ENCODE peak calls at places on chromosome 2, in six cellular contexts. P, T, U, E, Q and N are unnamed samples.

GRCh38 chr2:240800241-240800640 is 19.8 kb downstream of the KIF1A start:
- DNase-seq in E (no peak), U (no peak), P (peak; percentile 82), T (peak; percentile 20), Q (no peak), N (no peak)

GRCh38 chr2:95377216-95377530 is 25.3 kb upstream of the FAHD2A start:
- DNase-seq in T (no peak), E (no peak), U (no peak), Q (no peak), P (no peak), N (no peak)

GRCh38 chr2:156982615-156983014 is 274.9 kb upstream of the GALNT5 start:
- DNase-seq in Q (no peak), E (no peak), T (no peak), U (no peak), P (no peak), N (no peak)

GRCh38 chr2:16508061-16508851 is 157.4 kb downstream of the CYRIA start:
- DNase-seq in Q (no peak), T (no peak), E (no peak), U (no peak), P (peak; percentile 9), N (no peak)

GRCh38 chr2:102473020-102473419 is at the start of gene SLC9A4:
- DNase-seq in T (peak; percentile 33), U (peak; percentile 64), E (no peak), Q (peak; percentile 45), P (peak; percentile 17), N (peak; percentile 4)

GRCh38 chr2:226256237-226256636 is 543.4 kb downstream of the IRS1 start:
- DNase-seq in U (peak; percentile 81), T (no peak), E (peak; percentile 82), Q (peak; percentile 62), P (peak; percentile 83), N (peak; percentile 75)

GRCh38 chr2:27710640-27711430 is 47.1 kb downstream of the SLC4A1AP start:
- DNase-seq in P (peak; percentile 65), U (no peak), E (no peak), Q (no peak), T (no peak), N (no peak)

GRCh38 chr2:25168256-25169072 is at the start of gene POMC:
- DNase-seq in Q (no peak), P (peak; percentile 57), T (no peak), U (peak; percentile 61), E (no peak), N (no peak)

DNA sequence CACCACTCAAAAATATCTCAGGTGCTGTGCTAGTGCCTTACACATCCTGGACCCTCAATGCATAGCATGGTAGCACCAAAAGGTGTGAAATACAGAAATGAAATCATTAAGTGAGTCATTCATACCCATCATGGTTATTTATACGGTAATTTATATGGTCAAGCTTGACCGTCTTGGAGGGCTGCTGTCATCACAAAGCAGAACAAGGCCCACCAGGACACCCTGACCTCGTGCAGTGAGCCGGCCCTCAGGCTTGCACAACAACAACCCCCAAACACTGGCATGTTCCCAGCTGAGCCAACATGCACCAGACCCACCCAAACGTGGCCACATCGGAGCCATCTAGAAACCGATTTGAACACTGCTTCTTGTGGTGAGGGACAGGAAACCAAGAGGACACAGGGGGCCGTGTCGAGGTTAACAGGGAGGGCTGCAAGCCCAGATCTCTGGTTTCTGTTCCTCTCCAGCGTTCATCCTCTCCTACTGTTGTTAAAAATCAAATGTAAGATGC is 378.5 kb upstream of the ID2 start:
- DNase-seq in P (peak; percentile 46), T (peak; percentile 82), Q (no peak), U (no peak), E (no peak), N (no peak)
- TF ChIP-seq CTCF in P (no peak), T (no peak), Q (peak; percentile 5), U (no peak), E (no peak), N (no peak)

GRCh38 chr2:207133862-207134519 is 31.8 kb downstream of the KLF7 start:
- DNase-seq in E (peak; percentile 92), P (peak; percentile 95), Q (peak; percentile 73), T (peak; percentile 90), U (peak; percentile 98), N (peak; percentile 82)
- H3K4me3 ChIP-seq in E (no peak overlapping the region), P (no peak overlapping the region), Q (no peak overlapping the region), T (peak overlapping the region; percentile 10), U (no peak overlapping the region), N (no peak overlapping the region)

GRCh38 chr2:20453087-20453486 is 6.2 kb downstream of the RHOB start:
- DNase-seq in T (peak; percentile 17), U (no peak), E (no peak), Q (no peak), P (no peak), N (no peak)

GRCh38 chr2:20454036-20454981 is 7.4 kb downstream of the RHOB start:
- DNase-seq in P (no peak), U (no peak), T (peak; percentile 18), Q (no peak), E (no peak), N (no peak)

GRCh38 chr2:20451761-20452499 is 5.1 kb downstream of the RHOB start:
- DNase-seq in T (peak; percentile 23), Q (no peak), E (no peak), P (no peak), U (no peak), N (no peak)

GRCh38 chr2:20451346-20451745 is 4.5 kb downstream of the RHOB start:
- DNase-seq in T (peak; percentile 19), Q (peak; percentile 42), U (no peak), P (peak; percentile 57), E (no peak), N (no peak)

DNA sequence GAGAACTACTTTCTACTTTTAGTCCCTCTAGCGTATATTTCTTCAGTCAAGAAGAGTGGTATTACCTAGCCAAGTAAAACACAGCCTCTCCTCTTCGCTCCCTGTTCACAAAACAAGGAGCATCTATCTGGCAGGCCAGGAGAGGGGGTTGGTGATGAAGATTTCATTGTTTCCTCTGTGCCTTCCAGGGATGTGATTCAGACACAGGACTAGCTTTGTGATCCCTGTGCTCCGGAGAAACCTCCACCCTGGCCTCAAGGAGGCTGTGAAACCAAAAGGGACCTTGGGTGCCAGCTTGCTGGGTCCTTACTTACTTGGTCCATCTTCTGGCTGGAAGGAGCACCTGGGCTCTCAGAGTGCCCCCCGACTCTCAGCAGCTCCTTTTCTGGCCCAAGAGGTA is 5.7 kb downstream of the RHOB start:
- DNase-seq in E (no peak), U (peak; percentile 30), Q (peak; percentile 47), P (peak; percentile 57), T (peak; percentile 71), N (no peak)
- TF ChIP-seq CTCF in E (peak; percentile 43), U (peak; percentile 17), Q (peak; percentile 62), P (peak; percentile 8), T (no peak), N (peak; percentile 8)

GRCh38 chr2:68643011-68643873 is at the start of gene PROKR1:
- DNase-seq in T (peak; percentile 20), E (no peak), Q (no peak), P (peak; percentile 27), U (peak; percentile 54), N (no peak)
- H3K4me3 ChIP-seq in T (peak within 1 kb of the TSS; percentile 37), E (peak within 1 kb of the TSS; percentile 37), Q (peak within 1 kb of the TSS; percentile 32), P (peak within 1 kb of the TSS; percentile 30), U (no peak within 1 kb of the TSS), N (peak within 1 kb of the TSS; percentile 26)